ENCODE peak calls at places on chromosomes 11 and 22, in six cellular contexts. O is kidney, P is MM.1S, W is heart left ventricle, H is IMR-90, V is prostate gland. R is an unnamed sample.

GRCh38 chr22:24977370-24978230 is 25.1 kb downstream of the KIAA1671 start:
- DNase-seq in V (peak; percentile 66), O (no peak), W (peak; percentile 77), P (no peak), H (no peak), R (peak; percentile 73)

GRCh38 chr11:45385844-45386243 is 99.7 kb upstream of the SYT13 start:
- DNase-seq in W (no peak), O (no peak), V (no peak), H (no peak), P (peak; percentile 51), R (no peak)

GRCh38 chr22:23237201-23237798 is 57.0 kb downstream of the BCR start:
- DNase-seq in V (no peak), W (peak; percentile 84), O (peak; percentile 89), P (peak; percentile 41), H (peak; percentile 66), R (no peak)

GRCh38 chr22:49239264-49240015 is 588.2 kb downstream of the BRD1 start:
- DNase-seq in W (no peak), O (peak; percentile 67), V (no peak), H (no peak), P (no peak), R (no peak)

GRCh38 chr22:26986051-26986881 is 328.9 kb downstream of the MIAT start:
- DNase-seq in O (no peak), V (no peak), H (no peak), P (no peak), W (no peak), R (no peak)

GRCh38 chr11:16630651-16631050 is 107.8 kb upstream of the C11orf58 start:
- DNase-seq in W (no peak), P (no peak), H (no peak), V (no peak), O (no peak), R (no peak)

GRCh38 chr11:33197915-33198727 is 36.8 kb upstream of the CSTF3 start:
- DNase-seq in H (no peak), O (no peak), W (no peak), P (no peak), V (no peak), R (no peak)

GRCh38 chr11:116641561-116642045 is 131.2 kb downstream of the BUD13 start:
- DNase-seq in O (peak; percentile 75), H (no peak), W (no peak), V (peak; percentile 9), P (peak; percentile 21), R (no peak)

GRCh38 chr11:94295534-94295933 is 8.8 kb upstream of the IZUMO1R start:
- DNase-seq in O (no peak), H (no peak), V (no peak), W (no peak), P (no peak), R (no peak)

GRCh38 chr11:133895551-133895950 is 50.2 kb upstream of the SPATA19 start:
- DNase-seq in O (no peak), V (no peak), W (no peak), P (no peak), H (no peak), R (peak; percentile 37)

GRCh38 chr11:134915212-134915611 is 503.2 kb upstream of the B3GAT1 start:
- DNase-seq in V (no peak), W (no peak), O (no peak), H (no peak), P (no peak), R (peak; percentile 45)

GRCh38 chr11:93392862-93393261 is 62.3 kb downstream of the DEUP1 start:
- DNase-seq in O (no peak), W (no peak), H (no peak), P (no peak), V (no peak), R (no peak)

GRCh38 chr11:61781585-61781984 is 10.8 kb downstream of the TMEM258 start:
- DNase-seq in O (peak; percentile 39), H (no peak), V (no peak), P (no peak), W (peak; percentile 51), R (no peak)

GRCh38 chr11:102368472-102368871 is 21.5 kb downstream of the BIRC2 start:
- DNase-seq in P (peak; percentile 14), O (no peak), V (no peak), H (no peak), W (no peak), R (no peak)

GRCh38 chr11:12119502-12119901 is 9.1 kb downstream of the MICAL2 start:
- DNase-seq in W (no peak), V (no peak), O (no peak), H (no peak), P (no peak), R (no peak)

GRCh38 chr11:1226981-1227550 is 4.2 kb downstream of the MUC5B start:
- DNase-seq in O (peak; percentile 71), W (peak; percentile 58), V (no peak), H (peak; percentile 4), P (no peak), R (peak; percentile 61)
- TF ChIP-seq CTCF in O (no peak), W (no peak), V (no peak), H (peak; percentile 26), P (no peak), R (no peak)

DNA sequence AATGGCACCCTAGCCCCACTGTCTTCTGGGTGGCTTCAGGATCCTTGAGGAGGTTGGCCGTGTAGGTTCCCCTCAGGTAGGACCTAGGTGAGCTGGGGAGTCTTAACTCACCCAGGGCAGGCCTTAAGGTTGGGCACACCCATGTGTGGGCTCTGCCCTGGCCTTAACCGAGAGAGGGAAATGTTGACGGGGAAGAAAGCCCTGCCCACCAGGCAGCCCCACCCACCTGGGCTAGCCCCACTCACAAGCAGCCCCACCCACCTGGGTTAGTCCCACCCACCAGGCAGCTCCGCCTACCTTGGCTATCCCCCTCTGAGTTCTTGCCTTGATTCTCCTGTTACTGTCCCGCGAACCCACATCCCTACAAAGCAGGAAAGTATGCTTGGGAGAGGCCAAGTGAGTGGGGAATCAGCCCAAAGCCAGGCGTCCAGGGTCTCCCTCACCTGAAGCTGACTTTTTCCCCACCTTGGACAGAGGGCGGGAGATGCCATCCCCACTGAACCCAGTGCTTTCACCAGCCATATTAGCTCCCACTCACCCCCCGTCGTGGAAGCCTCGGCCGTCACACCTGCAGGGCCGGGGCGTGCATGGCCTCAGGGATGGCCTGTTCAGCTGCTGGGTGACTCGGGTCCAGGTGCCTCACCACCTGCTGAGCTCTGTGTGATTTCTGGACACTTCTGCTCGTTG is at the start of gene MYEOV:
- DNase-seq in P (peak; percentile 87), V (no peak), H (no peak), W (no peak), O (peak; percentile 69), R (no peak)
- H3K4me1 ChIP-seq in P (peaks cover 39% of the 10 kb centered on the region), V (no peaks in the 10 kb centered on the region), H (peaks cover 22% of the 10 kb centered on the region), W (peaks cover 15% of the 10 kb centered on the region), O (peaks cover 25% of the 10 kb centered on the region), R (peaks cover 10% of the 10 kb centered on the region)

DNA sequence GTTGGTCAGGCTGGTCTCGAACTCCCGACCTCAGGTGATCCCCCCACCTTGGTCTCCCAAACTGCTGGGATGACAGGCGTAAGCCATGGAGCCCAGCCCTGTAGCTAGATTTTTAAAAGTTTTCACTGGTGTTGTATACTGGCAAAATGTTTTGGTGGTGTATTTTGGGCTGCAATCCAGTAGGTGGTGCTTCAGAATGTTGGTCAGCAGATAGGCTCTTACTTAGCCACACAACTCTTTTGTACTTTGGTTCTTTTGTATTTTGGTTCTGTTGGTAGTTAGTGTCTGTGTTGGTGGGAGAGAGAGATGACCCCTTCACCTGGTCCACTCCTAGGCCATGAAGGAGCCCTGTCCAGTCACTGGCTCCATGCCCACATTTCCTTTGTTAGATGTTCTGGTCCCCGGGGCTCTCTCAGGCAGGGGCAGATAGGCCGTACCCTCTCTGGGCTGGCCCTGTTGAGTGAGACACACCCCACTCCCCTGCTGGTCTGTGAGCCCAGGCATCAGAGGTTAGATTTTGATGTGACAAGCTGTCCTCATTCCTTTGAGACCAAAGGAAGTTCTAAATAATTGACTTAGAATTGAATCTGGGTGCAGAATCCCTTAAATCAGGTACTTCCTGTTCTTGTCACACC is 123.8 kb downstream of the DDX10 start:
- DNase-seq in O (no peak), W (peak; percentile 29), P (peak; percentile 30), H (peak; percentile 41), V (no peak), R (no peak)
- TF ChIP-seq CTCF in O (peak; percentile 47), W (no peak), P (peak; percentile 54), H (peak; percentile 47), V (no peak), R (no peak)

GRCh38 chr11:79006854-79007253 is 432.2 kb upstream of the NARS2 start:
- DNase-seq in P (no peak), W (no peak), H (no peak), O (no peak), V (no peak), R (no peak)
- H3K4me1 ChIP-seq in P (no peaks in the 10 kb centered on the region), W (no peaks in the 10 kb centered on the region), H (no peaks in the 10 kb centered on the region), O (no peaks in the 10 kb centered on the region), V (no peaks in the 10 kb centered on the region), R (no peaks in the 10 kb centered on the region)